ENCODE peak calls at places on chromosomes 2 and 18, in five cellular contexts. One of them, this sample, is unnamed.
A peak's percentile ranks its signal among the peaks of the same experiment; 100 is the strongest.

GRCh38 chr2:36567711-36568408 is 30.1 kb downstream of the FEZ2 start:
- DNase-seq in B cell: no peak
- DNase-seq in stimulated activated CD8-positive, alpha-beta memory T cell treated with anti-CD3 and anti-CD28 coated beads, Interleukin-7, amount 100 ng/mL, for 24 hours: no peak
- DNase-seq in endothelial cell: no peak
- DNase-seq in GM10248: no peak
- DNase-seq in this sample: no peak

GRCh38 chr2:46041434-46041833 is 255.8 kb upstream of the EPAS1 start:
- DNase-seq in B cell: no peak
- DNase-seq in stimulated activated CD8-positive, alpha-beta memory T cell treated with anti-CD3 and anti-CD28 coated beads, Interleukin-7, amount 100 ng/mL, for 24 hours: no peak
- DNase-seq in endothelial cell: no peak
- DNase-seq in GM10248: no peak
- DNase-seq in this sample: no peak

GRCh38 chr2:144084114-144084661 is 435.7 kb downstream of the ZEB2 start:
- DNase-seq in B cell: no peak
- DNase-seq in stimulated activated CD8-positive, alpha-beta memory T cell treated with anti-CD3 and anti-CD28 coated beads, Interleukin-7, amount 100 ng/mL, for 24 hours: no peak
- DNase-seq in endothelial cell: no peak
- DNase-seq in GM10248: no peak
- DNase-seq in this sample: no peak

GRCh38 chr18:967037-967576 is 62.4 kb downstream of the ADCYAP1 start:
- DNase-seq in B cell: no peak
- DNase-seq in stimulated activated CD8-positive, alpha-beta memory T cell treated with anti-CD3 and anti-CD28 coated beads, Interleukin-7, amount 100 ng/mL, for 24 hours: no peak
- DNase-seq in endothelial cell: no peak
- DNase-seq in GM10248: no peak
- DNase-seq in this sample: no peak

GRCh38 chr2:112829247-112829646 is 7.3 kb downstream of the IL1B start:
- DNase-seq in B cell: no peak
- DNase-seq in stimulated activated CD8-positive, alpha-beta memory T cell treated with anti-CD3 and anti-CD28 coated beads, Interleukin-7, amount 100 ng/mL, for 24 hours: no peak
- DNase-seq in endothelial cell: no peak
- DNase-seq in GM10248: no peak
- DNase-seq in this sample: no peak

GRCh38 chr2:121699421-121700328 is 37.0 kb downstream of the NIFK start:
- DNase-seq in B cell: peak; percentile 62
- DNase-seq in stimulated activated CD8-positive, alpha-beta memory T cell treated with anti-CD3 and anti-CD28 coated beads, Interleukin-7, amount 100 ng/mL, for 24 hours: peak; percentile 69
- DNase-seq in endothelial cell: no peak
- DNase-seq in GM10248: peak; percentile 83
- DNase-seq in this sample: no peak

GRCh38 chr2:156526950-156527636 is 90.9 kb downstream of the GPD2 start:
- DNase-seq in B cell: no peak
- DNase-seq in stimulated activated CD8-positive, alpha-beta memory T cell treated with anti-CD3 and anti-CD28 coated beads, Interleukin-7, amount 100 ng/mL, for 24 hours: no peak
- DNase-seq in endothelial cell: no peak
- DNase-seq in GM10248: peak; percentile 75
- DNase-seq in this sample: no peak

GRCh38 chr2:30356061-30356460 is 91.0 kb upstream of the LCLAT1 start:
- DNase-seq in B cell: no peak
- DNase-seq in stimulated activated CD8-positive, alpha-beta memory T cell treated with anti-CD3 and anti-CD28 coated beads, Interleukin-7, amount 100 ng/mL, for 24 hours: no peak
- DNase-seq in endothelial cell: no peak
- DNase-seq in GM10248: no peak
- DNase-seq in this sample: no peak

GRCh38 chr2:200422071-200422470 is 87.8 kb downstream of the KCTD18 start:
- DNase-seq in B cell: no peak
- DNase-seq in stimulated activated CD8-positive, alpha-beta memory T cell treated with anti-CD3 and anti-CD28 coated beads, Interleukin-7, amount 100 ng/mL, for 24 hours: no peak
- DNase-seq in endothelial cell: no peak
- DNase-seq in GM10248: no peak
- DNase-seq in this sample: no peak

GRCh38 chr2:85308951-85309555 is 18.7 kb downstream of the TGOLN2 start:
- DNase-seq in B cell: no peak
- DNase-seq in stimulated activated CD8-positive, alpha-beta memory T cell treated with anti-CD3 and anti-CD28 coated beads, Interleukin-7, amount 100 ng/mL, for 24 hours: no peak
- DNase-seq in endothelial cell: no peak
- DNase-seq in GM10248: no peak
- DNase-seq in this sample: peak; percentile 95

GRCh38 chr18:23217781-23218180 is 82.5 kb downstream of the CABLES1 start:
- DNase-seq in B cell: no peak
- DNase-seq in stimulated activated CD8-positive, alpha-beta memory T cell treated with anti-CD3 and anti-CD28 coated beads, Interleukin-7, amount 100 ng/mL, for 24 hours: no peak
- DNase-seq in endothelial cell: no peak
- DNase-seq in GM10248: no peak
- DNase-seq in this sample: no peak

GRCh38 chr2:47359375-47359868 is 43.5 kb upstream of the MSH2 start:
- DNase-seq in B cell: no peak
- DNase-seq in stimulated activated CD8-positive, alpha-beta memory T cell treated with anti-CD3 and anti-CD28 coated beads, Interleukin-7, amount 100 ng/mL, for 24 hours: no peak
- DNase-seq in endothelial cell: no peak
- DNase-seq in GM10248: no peak
- DNase-seq in this sample: no peak

GRCh38 chr2:200376422-200377142 is 70.1 kb downstream of the SPATS2L start:
- DNase-seq in B cell: no peak
- DNase-seq in stimulated activated CD8-positive, alpha-beta memory T cell treated with anti-CD3 and anti-CD28 coated beads, Interleukin-7, amount 100 ng/mL, for 24 hours: no peak
- DNase-seq in endothelial cell: no peak
- DNase-seq in GM10248: no peak
- DNase-seq in this sample: no peak

GRCh38 chr2:218217366-218218309 is 649 bp downstream of the ARPC2 start:
- DNase-seq in B cell: peak; percentile 78
- DNase-seq in stimulated activated CD8-positive, alpha-beta memory T cell treated with anti-CD3 and anti-CD28 coated beads, Interleukin-7, amount 100 ng/mL, for 24 hours: peak; percentile 47
- DNase-seq in endothelial cell: peak; percentile 43
- DNase-seq in GM10248: peak; percentile 71
- DNase-seq in this sample: peak; percentile 11

GRCh38 chr2:128526455-128526976 is 207.8 kb upstream of the HS6ST1 start:
- DNase-seq in B cell: no peak
- DNase-seq in stimulated activated CD8-positive, alpha-beta memory T cell treated with anti-CD3 and anti-CD28 coated beads, Interleukin-7, amount 100 ng/mL, for 24 hours: no peak
- DNase-seq in endothelial cell: no peak
- DNase-seq in GM10248: no peak
- DNase-seq in this sample: no peak

GRCh38 chr2:102018823-102019445 is 27.2 kb downstream of the IL1R2 start:
- DNase-seq in B cell: no peak
- DNase-seq in stimulated activated CD8-positive, alpha-beta memory T cell treated with anti-CD3 and anti-CD28 coated beads, Interleukin-7, amount 100 ng/mL, for 24 hours: no peak
- DNase-seq in endothelial cell: no peak
- DNase-seq in GM10248: no peak
- DNase-seq in this sample: no peak

GRCh38 chr2:128474962-128475361 is 156.3 kb upstream of the HS6ST1 start:
- DNase-seq in B cell: no peak
- DNase-seq in stimulated activated CD8-positive, alpha-beta memory T cell treated with anti-CD3 and anti-CD28 coated beads, Interleukin-7, amount 100 ng/mL, for 24 hours: no peak
- DNase-seq in endothelial cell: no peak
- DNase-seq in GM10248: no peak
- DNase-seq in this sample: no peak

GRCh38 chr2:96792772-96793749 is 23.0 kb upstream of the CNNM3 start:
- DNase-seq in B cell: no peak
- DNase-seq in stimulated activated CD8-positive, alpha-beta memory T cell treated with anti-CD3 and anti-CD28 coated beads, Interleukin-7, amount 100 ng/mL, for 24 hours: no peak
- DNase-seq in endothelial cell: no peak
- DNase-seq in GM10248: no peak
- DNase-seq in this sample: no peak

GRCh38 chr2:137910641-137911040 is 53.6 kb upstream of the HNMT start:
- DNase-seq in B cell: no peak
- DNase-seq in stimulated activated CD8-positive, alpha-beta memory T cell treated with anti-CD3 and anti-CD28 coated beads, Interleukin-7, amount 100 ng/mL, for 24 hours: no peak
- DNase-seq in endothelial cell: no peak
- DNase-seq in GM10248: no peak
- DNase-seq in this sample: no peak

GRCh38 chr18:44744206-44745180 is 63.8 kb downstream of the SETBP1 start:
- DNase-seq in B cell: no peak
- DNase-seq in stimulated activated CD8-positive, alpha-beta memory T cell treated with anti-CD3 and anti-CD28 coated beads, Interleukin-7, amount 100 ng/mL, for 24 hours: no peak
- DNase-seq in endothelial cell: no peak
- DNase-seq in GM10248: no peak
- DNase-seq in this sample: peak; percentile 84

GRCh38 chr2:25276569-25277465 is 64.9 kb downstream of the DNMT3A start:
- DNase-seq in B cell: peak; percentile 90
- DNase-seq in stimulated activated CD8-positive, alpha-beta memory T cell treated with anti-CD3 and anti-CD28 coated beads, Interleukin-7, amount 100 ng/mL, for 24 hours: peak; percentile 53
- DNase-seq in endothelial cell: peak; percentile 91
- DNase-seq in GM10248: peak; percentile 90
- DNase-seq in this sample: peak; percentile 86

GRCh38 chr2:176554107-176555048 is 285.1 kb downstream of the MTX2 start:
- DNase-seq in B cell: peak; percentile 67
- DNase-seq in stimulated activated CD8-positive, alpha-beta memory T cell treated with anti-CD3 and anti-CD28 coated beads, Interleukin-7, amount 100 ng/mL, for 24 hours: no peak
- DNase-seq in endothelial cell: peak; percentile 29
- DNase-seq in GM10248: peak; percentile 68
- DNase-seq in this sample: peak; percentile 83

This sample was measured in SK-N-SH.